ENCODE peak calls at places on chromosomes 13 and 19, in six cellular contexts. L is GM12891, V is GM12878, G is GM12892, Y is K562, I is HepG2. H is an unnamed sample.

GRCh38 chr19:58279042-58279924 is 528 bp downstream of the ZNF8 start:
- DNase-seq in V (no peak), I (peak; percentile 62), G (peak; percentile 55), Y (peak; percentile 87), L (peak; percentile 34), H (peak; percentile 89)

GRCh38 chr13:90835826-90836225 is 511.7 kb upstream of the MIR17HG start:
- DNase-seq in I (no peak), Y (no peak), L (no peak), G (no peak), V (no peak), H (no peak)

GRCh38 chr13:104024416-104025170 is 958.4 kb upstream of the SLC10A2 start:
- DNase-seq in V (no peak), G (no peak), Y (no peak), L (no peak), I (no peak), H (no peak)

GRCh38 chr19:36225219-36225892 is 10.4 kb downstream of the ZNF146 start:
- DNase-seq in G (no peak), V (no peak), Y (no peak), L (no peak), I (no peak), H (no peak)

GRCh38 chr13:40780822-40781401 is 8.5 kb upstream of the SLC25A15 start:
- DNase-seq in I (peak; percentile 54), V (no peak), G (no peak), Y (peak; percentile 51), L (no peak), H (peak; percentile 20)

GRCh38 chr19:7355151-7355845 is 6.6 kb downstream of the ARHGEF18 start:
- DNase-seq in Y (no peak), I (no peak), G (no peak), V (no peak), L (no peak), H (no peak)

GRCh38 chr13:28866932-28867331 is 46.8 kb downstream of the MTUS2 start:
- DNase-seq in Y (no peak), L (no peak), I (no peak), V (no peak), G (no peak), H (no peak)

GRCh38 chr13:91572439-91572838 is 174.0 kb downstream of the GPC5 start:
- DNase-seq in V (no peak), L (no peak), I (no peak), Y (no peak), G (no peak), H (no peak)

GRCh38 chr19:32018014-32018413 is 327.4 kb upstream of the ZNF507 start:
- DNase-seq in I (no peak), G (no peak), V (no peak), Y (no peak), L (no peak), H (no peak)

GRCh38 chr19:49977111-49977510 is 16.1 kb upstream of the SIGLEC11 start:
- DNase-seq in G (no peak), V (no peak), Y (no peak), I (no peak), L (no peak), H (no peak)

GRCh38 chr13:45297456-45298205 is 43.4 kb downstream of the TPT1 start:
- DNase-seq in I (no peak), G (no peak), L (no peak), V (no peak), Y (no peak), H (no peak)

GRCh38 chr13:55361141-55361540 is 1779.6 kb upstream of the PRR20A start:
- DNase-seq in L (no peak), Y (no peak), G (no peak), I (no peak), V (no peak), H (no peak)

GRCh38 chr13:63614874-63615612 is 2199.4 kb upstream of the PCDH20 start:
- DNase-seq in V (no peak), Y (no peak), L (no peak), G (no peak), I (no peak), H (no peak)

GRCh38 chr13:22789027-22789593 is 391.7 kb upstream of the SGCG start:
- DNase-seq in L (no peak), G (no peak), Y (no peak), V (no peak), I (peak; percentile 78), H (no peak)

GRCh38 chr19:6126335-6126974 is 9.0 kb upstream of the ACSBG2 start:
- DNase-seq in L (no peak), Y (peak; percentile 79), G (no peak), I (peak; percentile 67), V (peak; percentile 71), H (peak; percentile 55)

GRCh38 chr19:37931941-37932655 is 25.1 kb downstream of the SIPA1L3 start:
- DNase-seq in G (peak; percentile 47), V (no peak), I (peak; percentile 84), L (peak; percentile 35), Y (no peak), H (no peak)

GRCh38 chr13:83515267-83515666 is 367.0 kb downstream of the SLITRK1 start:
- DNase-seq in L (no peak), I (no peak), V (no peak), Y (no peak), G (no peak), H (no peak)

GRCh38 chr13:49985129-49985528 is 11.7 kb upstream of the TRIM13 start:
- DNase-seq in V (no peak), G (no peak), L (no peak), Y (no peak), I (no peak), H (no peak)

GRCh38 chr19:41376241-41376997 is at the start of gene TMEM91:
- DNase-seq in Y (no peak), V (no peak), L (no peak), I (no peak), G (no peak), H (peak; percentile 75)

GRCh38 chr13:64871742-64872141 is 2358.4 kb downstream of the PCDH9 start:
- DNase-seq in I (peak; percentile 0), V (no peak), G (no peak), Y (no peak), L (no peak), H (no peak)
- TF ChIP-seq TAF1 in I (no peak), V (no peak), G (no peak), Y (no peak), L (no peak), H (no peak)

DNA sequence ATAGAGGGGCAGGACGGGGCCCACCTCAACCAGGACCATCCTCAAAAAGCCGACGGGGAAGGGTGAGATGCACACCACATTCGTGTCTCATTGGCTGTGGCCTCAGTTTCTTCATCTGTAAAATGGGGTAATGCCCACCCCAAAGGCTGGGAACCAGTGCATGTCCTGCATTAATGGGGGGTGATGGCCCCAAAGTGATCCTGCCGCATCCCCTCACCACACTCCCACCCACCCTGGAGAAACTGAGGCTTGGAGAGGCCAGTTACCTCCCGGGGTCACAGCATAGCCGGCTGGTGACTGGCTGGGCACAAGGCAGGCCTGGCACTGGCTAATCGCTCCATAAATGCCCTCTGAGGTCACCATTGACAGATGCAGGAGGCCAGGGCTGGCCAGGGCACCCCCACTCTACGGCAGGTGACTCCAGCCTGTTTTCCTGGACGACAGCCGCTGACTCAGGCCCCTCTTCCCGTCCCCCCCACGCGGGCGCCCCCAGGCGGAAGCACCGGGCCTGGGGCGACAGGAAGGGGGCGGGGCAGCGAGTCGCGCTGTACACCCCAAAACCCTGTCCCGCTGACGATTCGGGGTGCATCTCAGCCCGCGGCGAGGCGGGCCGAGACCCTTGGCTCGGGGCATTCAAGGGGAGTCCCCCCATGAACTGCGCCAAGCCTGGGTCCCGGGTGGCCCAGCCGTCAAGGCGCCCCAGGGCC is 483 bp upstream of the MIDN start:
- DNase-seq in L (no peak), Y (peak; percentile 86), I (peak; percentile 46), G (no peak), V (no peak), H (peak; percentile 60)
- TF ChIP-seq TAF1 in L (no peak), Y (no peak), I (no peak), G (no peak), V (no peak), H (no peak)

GRCh38 chr19:16141043-16141442 is 2.4 kb upstream of the HSH2D start:
- DNase-seq in L (no peak), G (peak; percentile 52), Y (peak; percentile 56), I (no peak), V (peak; percentile 75), H (no peak)
- TF ChIP-seq TAF1 in L (no peak), G (no peak), Y (no peak), I (no peak), V (no peak), H (no peak)

GRCh38 chr19:9811139-9811538 is 7.7 kb downstream of the FBXL12 start:
- DNase-seq in V (no peak), Y (no peak), L (no peak), G (no peak), I (no peak), H (no peak)

GRCh38 chr19:9801976-9802375 is 16.9 kb downstream of the FBXL12 start:
- DNase-seq in Y (no peak), I (no peak), V (no peak), L (no peak), G (no peak), H (peak; percentile 36)

GRCh38 chr19:9808855-9809646 is 9.8 kb downstream of the FBXL12 start:
- DNase-seq in V (no peak), L (no peak), I (no peak), G (no peak), Y (no peak), H (no peak)

DNA sequence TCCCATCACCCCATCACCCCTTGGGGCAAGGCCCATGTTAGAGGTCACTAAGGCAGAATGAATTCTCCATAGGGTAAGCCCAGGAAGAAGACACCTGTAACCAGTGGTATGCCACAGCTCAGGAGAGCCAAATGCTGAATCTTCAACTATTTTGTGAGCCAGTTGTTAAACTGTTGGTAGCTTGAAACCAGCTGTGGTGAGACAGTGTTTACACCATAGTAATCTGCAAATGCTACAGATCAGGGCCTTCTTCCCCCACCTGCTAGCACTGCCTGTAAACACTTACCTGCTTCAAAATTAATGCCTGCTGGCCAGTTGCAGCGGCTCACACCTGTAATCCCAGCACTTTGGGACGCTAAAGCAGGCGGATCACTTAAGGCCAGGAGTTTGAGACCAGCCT is 12.1 kb downstream of the FBXL12 start:
- DNase-seq in I (no peak), L (no peak), G (no peak), Y (no peak), V (no peak), H (no peak)
- TF ChIP-seq TAF1 in I (no peak), L (no peak), G (no peak), Y (no peak), V (no peak), H (no peak)

DNA sequence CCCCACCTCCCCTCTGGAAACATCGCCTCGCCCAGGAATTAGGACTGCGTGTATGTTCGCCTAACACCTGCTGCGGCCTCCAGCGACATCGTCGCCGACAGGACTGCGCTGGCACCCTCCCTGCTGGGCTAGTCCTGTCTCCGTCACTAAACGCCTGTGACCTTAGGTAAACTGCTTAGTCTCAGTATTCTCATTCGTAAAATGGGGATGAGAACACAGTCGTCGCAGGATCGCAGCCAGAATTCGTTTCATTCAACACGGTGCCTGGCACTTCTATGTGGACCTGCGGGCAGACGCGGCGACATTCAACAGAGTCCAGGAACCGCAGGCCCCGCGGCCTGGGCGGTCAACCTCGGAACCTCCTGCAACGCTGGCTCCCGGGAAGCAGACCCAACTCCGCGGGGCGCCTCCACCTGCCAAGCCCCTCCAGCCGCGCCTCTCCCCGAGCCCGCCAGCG is 485 bp downstream of the CRYL1 start:
- DNase-seq in Y (peak; percentile 30), V (no peak), I (peak; percentile 15), L (no peak), G (no peak), H (no peak)
- TF ChIP-seq TAF1 in Y (no peak), V (no peak), I (no peak), L (no peak), G (no peak), H (no peak)

GRCh38 chr19:409515-410242 is 732 bp upstream of the C2CD4C start:
- DNase-seq in V (no peak), G (no peak), Y (no peak), L (no peak), I (no peak), H (peak; percentile 74)
- TF ChIP-seq TAF1 in V (no peak), G (no peak), Y (no peak), L (no peak), I (no peak), H (no peak)

GRCh38 chr19:39133431-39134270 is 8.1 kb downstream of the PAK4 start:
- DNase-seq in Y (peak; percentile 46), V (no peak), G (no peak), I (no peak), L (no peak), H (peak; percentile 28)
- TF ChIP-seq TAF1 in Y (no peak), V (no peak), G (no peak), I (no peak), L (no peak), H (no peak)